ENCODE peak calls at places on chromosomes 6 and 20, in four cellular contexts. Z is KBM-7, M is NCI-H2171 treated with DMSO at 0.1 percent for 48 hours, C is T-helper 22 cell. T is an unnamed sample.

GRCh38 chr6:109486068-109486467 is 3.0 kb upstream of the ZBTB24 start:
- DNase-seq in Z (no peak), M (peak; percentile 9), C (no peak), T (no peak)

GRCh38 chr20:1173698-1174097 is 11.1 kb downstream of the TMEM74B start:
- DNase-seq in Z (no peak), M (no peak), C (no peak), T (no peak)

GRCh38 chr20:34583524-34583923 is 25.0 kb downstream of the MAP1LC3A start:
- DNase-seq in Z (no peak), M (no peak), C (no peak), T (no peak)

GRCh38 chr6:160215232-160215631 is 43.4 kb downstream of the SLC22A2 start:
- DNase-seq in M (no peak), C (no peak), Z (no peak), T (no peak)

GRCh38 chr6:18215436-18215835 is 48.9 kb downstream of the DEK start:
- DNase-seq in M (no peak), C (no peak), Z (peak; percentile 80), T (no peak)

GRCh38 chr6:37314803-37315515 is 38.8 kb upstream of the RNF8 start:
- DNase-seq in M (peak; percentile 66), Z (peak; percentile 84), C (no peak), T (no peak)

GRCh38 chr6:27757307-27757706 is 154.9 kb downstream of the OR2B2 start:
- DNase-seq in M (no peak), C (peak; percentile 27), Z (no peak), T (no peak)

GRCh38 chr6:109867970-109868358 is 110.1 kb upstream of the GPR6 start:
- DNase-seq in M (no peak), Z (no peak), C (no peak), T (peak; percentile 37)

GRCh38 chr6:37988696-37989095 is 169.2 kb downstream of the ZFAND3 start:
- DNase-seq in Z (no peak), C (no peak), M (no peak), T (no peak)

GRCh38 chr6:148827421-148827820 is 80.6 kb downstream of the UST start:
- DNase-seq in M (no peak), C (no peak), Z (no peak), T (no peak)

GRCh38 chr20:32465092-32465900 is 107.2 kb downstream of the ASXL1 start:
- DNase-seq in M (no peak), Z (no peak), C (no peak), T (peak; percentile 54)

GRCh38 chr6:38110407-38111025 is 291.0 kb downstream of the ZFAND3 start:
- DNase-seq in C (no peak), Z (no peak), M (peak; percentile 90), T (no peak)

GRCh38 chr6:111837641-111838500 is 35.4 kb downstream of the FYN start:
- DNase-seq in M (no peak), Z (no peak), C (no peak), T (no peak)

GRCh38 chr6:9576521-9576920 is 838.4 kb downstream of the TFAP2A start:
- DNase-seq in C (no peak), M (no peak), Z (no peak), T (no peak)

GRCh38 chr20:35225319-35226125 is 968 bp upstream of the MMP24 start:
- DNase-seq in M (peak; percentile 40), Z (peak; percentile 38), C (no peak), T (no peak)

GRCh38 chr6:117739869-117740268 is 64.6 kb downstream of the NUS1 start:
- DNase-seq in M (no peak), C (no peak), Z (no peak), T (no peak)

GRCh38 chr6:2713473-2714358 is 37.0 kb downstream of the MYLK4 start:
- DNase-seq in M (no peak), C (no peak), Z (no peak), T (no peak)

GRCh38 chr6:109695468-109695867 is 4.4 kb downstream of the FIG4 start:
- DNase-seq in M (no peak), C (no peak), Z (no peak), T (no peak)

GRCh38 chr20:60053125-60053812 is 95.0 kb downstream of the CDH26 start:
- DNase-seq in Z (no peak), M (no peak), C (no peak), T (no peak)

GRCh38 chr20:62064788-62065668 is 653 bp downstream of the TAF4 start:
- DNase-seq in C (no peak), Z (no peak), M (no peak), T (no peak)

GRCh38 chr6:158663465-158664167 is 13.8 kb downstream of the SYTL3 start:
- DNase-seq in M (peak; percentile 74), Z (no peak), C (no peak), T (no peak)

T was measured in fibroblast of gingiva.